ENCODE peak calls at places on chromosome 4, in ten cellular contexts. One of them, this sample, is unnamed.
A peak's percentile ranks its signal among the peaks of the same experiment; 100 is the strongest.

GRCh38 chr4:81785338-81785737 is 313.6 kb upstream of the RASGEF1B start:
- DNase-seq in cardiac fibroblast: no peak
- DNase-seq in HFF-Myc: no peak
- DNase-seq in NCI-H1930: no peak
- DNase-seq in dorsolateral prefrontal cortex: no peak
- DNase-seq in effector CD8-positive, alpha-beta T cell: no peak
- DNase-seq in stimulated activated CD8-positive, alpha-beta memory T cell treated with anti-CD3 and anti-CD28 coated beads, Interleukin-4, amount 100 ng/mL, for 48 hours: no peak
- DNase-seq in transverse colon: no peak
- DNase-seq in mucosa of descending colon: no peak
- DNase-seq in OCI-LY7: no peak
- DNase-seq in this sample: no peak

GRCh38 chr4:7313991-7314390 is 120.7 kb downstream of the PSAPL1 start:
- DNase-seq in cardiac fibroblast: no peak
- DNase-seq in OCI-LY7: no peak
- DNase-seq in dorsolateral prefrontal cortex: no peak
- DNase-seq in mucosa of descending colon: no peak
- DNase-seq in HFF-Myc: no peak
- DNase-seq in transverse colon: no peak
- DNase-seq in effector CD8-positive, alpha-beta T cell: no peak
- DNase-seq in stimulated activated CD8-positive, alpha-beta memory T cell treated with anti-CD3 and anti-CD28 coated beads, Interleukin-4, amount 100 ng/mL, for 48 hours: no peak
- DNase-seq in NCI-H1930: no peak
- DNase-seq in this sample: no peak

GRCh38 chr4:212438-213174 is 88.3 kb downstream of the ZNF718 start:
- DNase-seq in dorsolateral prefrontal cortex: peak; percentile 88
- DNase-seq in effector CD8-positive, alpha-beta T cell: no peak
- DNase-seq in stimulated activated CD8-positive, alpha-beta memory T cell treated with anti-CD3 and anti-CD28 coated beads, Interleukin-4, amount 100 ng/mL, for 48 hours: no peak
- DNase-seq in HFF-Myc: peak; percentile 27
- DNase-seq in mucosa of descending colon: peak; percentile 30
- DNase-seq in cardiac fibroblast: peak; percentile 92
- DNase-seq in OCI-LY7: no peak
- DNase-seq in NCI-H1930: no peak
- DNase-seq in transverse colon: peak; percentile 22
- DNase-seq in this sample: no peak

GRCh38 chr4:108690738-108691137 is 40.3 kb downstream of the OSTC start:
- DNase-seq in effector CD8-positive, alpha-beta T cell: no peak
- DNase-seq in cardiac fibroblast: peak; percentile 38
- DNase-seq in dorsolateral prefrontal cortex: no peak
- DNase-seq in stimulated activated CD8-positive, alpha-beta memory T cell treated with anti-CD3 and anti-CD28 coated beads, Interleukin-4, amount 100 ng/mL, for 48 hours: no peak
- DNase-seq in mucosa of descending colon: no peak
- DNase-seq in OCI-LY7: no peak
- DNase-seq in NCI-H1930: no peak
- DNase-seq in transverse colon: no peak
- DNase-seq in HFF-Myc: no peak
- DNase-seq in this sample: no peak

GRCh38 chr4:128244379-128244778 is 43.2 kb downstream of the PGRMC2 start:
- DNase-seq in mucosa of descending colon: no peak
- DNase-seq in cardiac fibroblast: peak; percentile 63
- DNase-seq in OCI-LY7: no peak
- DNase-seq in dorsolateral prefrontal cortex: no peak
- DNase-seq in effector CD8-positive, alpha-beta T cell: no peak
- DNase-seq in HFF-Myc: no peak
- DNase-seq in transverse colon: no peak
- DNase-seq in NCI-H1930: no peak
- DNase-seq in stimulated activated CD8-positive, alpha-beta memory T cell treated with anti-CD3 and anti-CD28 coated beads, Interleukin-4, amount 100 ng/mL, for 48 hours: no peak
- DNase-seq in this sample: no peak

GRCh38 chr4:5753766-5754528 is 42.9 kb downstream of the EVC start:
- DNase-seq in stimulated activated CD8-positive, alpha-beta memory T cell treated with anti-CD3 and anti-CD28 coated beads, Interleukin-4, amount 100 ng/mL, for 48 hours: no peak
- DNase-seq in effector CD8-positive, alpha-beta T cell: no peak
- DNase-seq in NCI-H1930: no peak
- DNase-seq in HFF-Myc: peak; percentile 89
- DNase-seq in dorsolateral prefrontal cortex: no peak
- DNase-seq in cardiac fibroblast: peak; percentile 97
- DNase-seq in OCI-LY7: no peak
- DNase-seq in mucosa of descending colon: no peak
- DNase-seq in transverse colon: no peak
- DNase-seq in this sample: no peak

GRCh38 chr4:126526335-126526734 is 1106.4 kb upstream of the INTU start:
- DNase-seq in effector CD8-positive, alpha-beta T cell: no peak
- DNase-seq in OCI-LY7: no peak
- DNase-seq in HFF-Myc: no peak
- DNase-seq in dorsolateral prefrontal cortex: no peak
- DNase-seq in transverse colon: no peak
- DNase-seq in NCI-H1930: no peak
- DNase-seq in stimulated activated CD8-positive, alpha-beta memory T cell treated with anti-CD3 and anti-CD28 coated beads, Interleukin-4, amount 100 ng/mL, for 48 hours: no peak
- DNase-seq in mucosa of descending colon: no peak
- DNase-seq in cardiac fibroblast: no peak
- DNase-seq in this sample: no peak

GRCh38 chr4:122759639-122760310 is 27.3 kb downstream of the BBS12 start:
- DNase-seq in cardiac fibroblast: peak; percentile 59
- DNase-seq in NCI-H1930: no peak
- DNase-seq in effector CD8-positive, alpha-beta T cell: no peak
- DNase-seq in dorsolateral prefrontal cortex: no peak
- DNase-seq in OCI-LY7: no peak
- DNase-seq in HFF-Myc: no peak
- DNase-seq in transverse colon: no peak
- DNase-seq in stimulated activated CD8-positive, alpha-beta memory T cell treated with anti-CD3 and anti-CD28 coated beads, Interleukin-4, amount 100 ng/mL, for 48 hours: no peak
- DNase-seq in mucosa of descending colon: no peak
- DNase-seq in this sample: no peak

GRCh38 chr4:23890369-23891063 is 669 bp upstream of the PPARGC1A start:
- DNase-seq in dorsolateral prefrontal cortex: peak; percentile 20
- DNase-seq in NCI-H1930: no peak
- DNase-seq in effector CD8-positive, alpha-beta T cell: no peak
- DNase-seq in OCI-LY7: no peak
- DNase-seq in mucosa of descending colon: no peak
- DNase-seq in cardiac fibroblast: no peak
- DNase-seq in stimulated activated CD8-positive, alpha-beta memory T cell treated with anti-CD3 and anti-CD28 coated beads, Interleukin-4, amount 100 ng/mL, for 48 hours: no peak
- DNase-seq in HFF-Myc: no peak
- DNase-seq in transverse colon: no peak
- DNase-seq in this sample: no peak

GRCh38 chr4:33453436-33453835 is 2733.3 kb downstream of the PCDH7 start:
- DNase-seq in HFF-Myc: no peak
- DNase-seq in transverse colon: no peak
- DNase-seq in effector CD8-positive, alpha-beta T cell: no peak
- DNase-seq in dorsolateral prefrontal cortex: no peak
- DNase-seq in mucosa of descending colon: no peak
- DNase-seq in OCI-LY7: no peak
- DNase-seq in stimulated activated CD8-positive, alpha-beta memory T cell treated with anti-CD3 and anti-CD28 coated beads, Interleukin-4, amount 100 ng/mL, for 48 hours: no peak
- DNase-seq in NCI-H1930: no peak
- DNase-seq in cardiac fibroblast: no peak
- DNase-seq in this sample: no peak

GRCh38 chr4:118790544-118790943 is 45.4 kb downstream of the SEC24D start:
- DNase-seq in stimulated activated CD8-positive, alpha-beta memory T cell treated with anti-CD3 and anti-CD28 coated beads, Interleukin-4, amount 100 ng/mL, for 48 hours: no peak
- DNase-seq in cardiac fibroblast: no peak
- DNase-seq in mucosa of descending colon: no peak
- DNase-seq in dorsolateral prefrontal cortex: no peak
- DNase-seq in OCI-LY7: no peak
- DNase-seq in HFF-Myc: no peak
- DNase-seq in transverse colon: no peak
- DNase-seq in effector CD8-positive, alpha-beta T cell: no peak
- DNase-seq in NCI-H1930: peak; percentile 21
- DNase-seq in this sample: no peak

GRCh38 chr4:110962616-110963015 is 339.7 kb upstream of the PITX2 start:
- DNase-seq in cardiac fibroblast: no peak
- DNase-seq in stimulated activated CD8-positive, alpha-beta memory T cell treated with anti-CD3 and anti-CD28 coated beads, Interleukin-4, amount 100 ng/mL, for 48 hours: no peak
- DNase-seq in HFF-Myc: no peak
- DNase-seq in OCI-LY7: no peak
- DNase-seq in effector CD8-positive, alpha-beta T cell: no peak
- DNase-seq in NCI-H1930: no peak
- DNase-seq in transverse colon: no peak
- DNase-seq in dorsolateral prefrontal cortex: no peak
- DNase-seq in mucosa of descending colon: no peak
- DNase-seq in this sample: no peak

GRCh38 chr4:112253382-112254000 is 21.9 kb downstream of the AP1AR start:
- DNase-seq in dorsolateral prefrontal cortex: no peak
- DNase-seq in NCI-H1930: no peak
- DNase-seq in stimulated activated CD8-positive, alpha-beta memory T cell treated with anti-CD3 and anti-CD28 coated beads, Interleukin-4, amount 100 ng/mL, for 48 hours: no peak
- DNase-seq in mucosa of descending colon: no peak
- DNase-seq in OCI-LY7: no peak
- DNase-seq in HFF-Myc: no peak
- DNase-seq in cardiac fibroblast: no peak
- DNase-seq in transverse colon: no peak
- DNase-seq in effector CD8-positive, alpha-beta T cell: no peak
- DNase-seq in this sample: no peak

GRCh38 chr4:184732126-184732525 is 1.8 kb downstream of the CENPU start:
- DNase-seq in cardiac fibroblast: peak; percentile 72
- DNase-seq in NCI-H1930: no peak
- DNase-seq in dorsolateral prefrontal cortex: no peak
- DNase-seq in OCI-LY7: peak; percentile 14
- DNase-seq in effector CD8-positive, alpha-beta T cell: no peak
- DNase-seq in HFF-Myc: no peak
- DNase-seq in stimulated activated CD8-positive, alpha-beta memory T cell treated with anti-CD3 and anti-CD28 coated beads, Interleukin-4, amount 100 ng/mL, for 48 hours: no peak
- DNase-seq in transverse colon: no peak
- DNase-seq in mucosa of descending colon: no peak
- DNase-seq in this sample: no peak

GRCh38 chr4:171813195-171813955 is at the start of gene GALNTL6:
- DNase-seq in mucosa of descending colon: no peak
- DNase-seq in dorsolateral prefrontal cortex: peak; percentile 9
- DNase-seq in HFF-Myc: no peak
- DNase-seq in NCI-H1930: peak; percentile 13
- DNase-seq in cardiac fibroblast: peak; percentile 1
- DNase-seq in effector CD8-positive, alpha-beta T cell: no peak
- DNase-seq in transverse colon: no peak
- DNase-seq in OCI-LY7: no peak
- DNase-seq in stimulated activated CD8-positive, alpha-beta memory T cell treated with anti-CD3 and anti-CD28 coated beads, Interleukin-4, amount 100 ng/mL, for 48 hours: no peak
- DNase-seq in this sample: peak; percentile 16

GRCh38 chr4:182242793-182243192 is 409 bp upstream of the TENM3 start:
- DNase-seq in mucosa of descending colon: no peak
- DNase-seq in cardiac fibroblast: peak; percentile 7
- DNase-seq in stimulated activated CD8-positive, alpha-beta memory T cell treated with anti-CD3 and anti-CD28 coated beads, Interleukin-4, amount 100 ng/mL, for 48 hours: no peak
- DNase-seq in OCI-LY7: no peak
- DNase-seq in HFF-Myc: no peak
- DNase-seq in transverse colon: no peak
- DNase-seq in effector CD8-positive, alpha-beta T cell: no peak
- DNase-seq in NCI-H1930: no peak
- DNase-seq in dorsolateral prefrontal cortex: no peak
- DNase-seq in this sample: no peak

GRCh38 chr4:123362103-123362502 is 34.5 kb upstream of the SPRY1 start:
- DNase-seq in HFF-Myc: no peak
- DNase-seq in transverse colon: no peak
- DNase-seq in NCI-H1930: no peak
- DNase-seq in mucosa of descending colon: no peak
- DNase-seq in effector CD8-positive, alpha-beta T cell: no peak
- DNase-seq in dorsolateral prefrontal cortex: no peak
- DNase-seq in stimulated activated CD8-positive, alpha-beta memory T cell treated with anti-CD3 and anti-CD28 coated beads, Interleukin-4, amount 100 ng/mL, for 48 hours: no peak
- DNase-seq in cardiac fibroblast: no peak
- DNase-seq in OCI-LY7: no peak
- DNase-seq in this sample: no peak

GRCh38 chr4:1504786-1505500 is 98.7 kb upstream of the NKX1-1 start:
- DNase-seq in NCI-H1930: no peak
- DNase-seq in HFF-Myc: no peak
- DNase-seq in stimulated activated CD8-positive, alpha-beta memory T cell treated with anti-CD3 and anti-CD28 coated beads, Interleukin-4, amount 100 ng/mL, for 48 hours: no peak
- DNase-seq in effector CD8-positive, alpha-beta T cell: no peak
- DNase-seq in dorsolateral prefrontal cortex: no peak
- DNase-seq in OCI-LY7: no peak
- DNase-seq in mucosa of descending colon: no peak
- DNase-seq in transverse colon: peak; percentile 1
- DNase-seq in cardiac fibroblast: no peak
- DNase-seq in this sample: peak; percentile 11

GRCh38 chr4:174749091-174749490 is 80.0 kb downstream of the GLRA3 start:
- DNase-seq in stimulated activated CD8-positive, alpha-beta memory T cell treated with anti-CD3 and anti-CD28 coated beads, Interleukin-4, amount 100 ng/mL, for 48 hours: no peak
- DNase-seq in transverse colon: no peak
- DNase-seq in NCI-H1930: no peak
- DNase-seq in OCI-LY7: no peak
- DNase-seq in cardiac fibroblast: no peak
- DNase-seq in effector CD8-positive, alpha-beta T cell: no peak
- DNase-seq in HFF-Myc: no peak
- DNase-seq in mucosa of descending colon: no peak
- DNase-seq in dorsolateral prefrontal cortex: no peak
- DNase-seq in this sample: no peak

GRCh38 chr4:78951862-78952472 is 12.7 kb upstream of the PAQR3 start:
- DNase-seq in effector CD8-positive, alpha-beta T cell: no peak
- DNase-seq in NCI-H1930: peak; percentile 30
- DNase-seq in dorsolateral prefrontal cortex: peak; percentile 43
- DNase-seq in transverse colon: no peak
- DNase-seq in mucosa of descending colon: peak; percentile 35
- DNase-seq in HFF-Myc: no peak
- DNase-seq in OCI-LY7: peak; percentile 62
- DNase-seq in cardiac fibroblast: peak; percentile 67
- DNase-seq in stimulated activated CD8-positive, alpha-beta memory T cell treated with anti-CD3 and anti-CD28 coated beads, Interleukin-4, amount 100 ng/mL, for 48 hours: peak; percentile 34
- DNase-seq in this sample: no peak

GRCh38 chr4:98509641-98510170 is 148.7 kb downstream of the TSPAN5 start:
- DNase-seq in transverse colon: no peak
- DNase-seq in HFF-Myc: no peak
- DNase-seq in effector CD8-positive, alpha-beta T cell: no peak
- DNase-seq in mucosa of descending colon: no peak
- DNase-seq in dorsolateral prefrontal cortex: no peak
- DNase-seq in NCI-H1930: no peak
- DNase-seq in stimulated activated CD8-positive, alpha-beta memory T cell treated with anti-CD3 and anti-CD28 coated beads, Interleukin-4, amount 100 ng/mL, for 48 hours: no peak
- DNase-seq in OCI-LY7: no peak
- DNase-seq in cardiac fibroblast: no peak
- DNase-seq in this sample: no peak

GRCh38 chr4:168558587-168558986 is 61.7 kb downstream of the PALLD start:
- DNase-seq in effector CD8-positive, alpha-beta T cell: no peak
- DNase-seq in dorsolateral prefrontal cortex: no peak
- DNase-seq in NCI-H1930: no peak
- DNase-seq in OCI-LY7: no peak
- DNase-seq in mucosa of descending colon: no peak
- DNase-seq in stimulated activated CD8-positive, alpha-beta memory T cell treated with anti-CD3 and anti-CD28 coated beads, Interleukin-4, amount 100 ng/mL, for 48 hours: no peak
- DNase-seq in transverse colon: no peak
- DNase-seq in cardiac fibroblast: peak; percentile 86
- DNase-seq in HFF-Myc: peak; percentile 44
- DNase-seq in this sample: no peak

GRCh38 chr4:61200195-61200990 is at the start of gene ADGRL3:
- DNase-seq in OCI-LY7: no peak
- DNase-seq in effector CD8-positive, alpha-beta T cell: no peak
- DNase-seq in dorsolateral prefrontal cortex: peak; percentile 77
- DNase-seq in transverse colon: no peak
- DNase-seq in cardiac fibroblast: peak; percentile 56
- DNase-seq in HFF-Myc: no peak
- DNase-seq in mucosa of descending colon: peak; percentile 3
- DNase-seq in stimulated activated CD8-positive, alpha-beta memory T cell treated with anti-CD3 and anti-CD28 coated beads, Interleukin-4, amount 100 ng/mL, for 48 hours: no peak
- DNase-seq in NCI-H1930: peak; percentile 48
- DNase-seq in this sample: no peak

GRCh38 chr4:128353791-128354190 is 66.2 kb upstream of the PGRMC2 start:
- DNase-seq in NCI-H1930: no peak
- DNase-seq in effector CD8-positive, alpha-beta T cell: no peak
- DNase-seq in mucosa of descending colon: no peak
- DNase-seq in stimulated activated CD8-positive, alpha-beta memory T cell treated with anti-CD3 and anti-CD28 coated beads, Interleukin-4, amount 100 ng/mL, for 48 hours: no peak
- DNase-seq in transverse colon: no peak
- DNase-seq in cardiac fibroblast: no peak
- DNase-seq in dorsolateral prefrontal cortex: no peak
- DNase-seq in OCI-LY7: no peak
- DNase-seq in HFF-Myc: no peak
- DNase-seq in this sample: no peak

GRCh38 chr4:159160242-159160641 is 57.4 kb downstream of the RAPGEF2 start:
- DNase-seq in HFF-Myc: peak; percentile 15
- DNase-seq in effector CD8-positive, alpha-beta T cell: no peak
- DNase-seq in stimulated activated CD8-positive, alpha-beta memory T cell treated with anti-CD3 and anti-CD28 coated beads, Interleukin-4, amount 100 ng/mL, for 48 hours: no peak
- DNase-seq in NCI-H1930: no peak
- DNase-seq in cardiac fibroblast: no peak
- DNase-seq in transverse colon: no peak
- DNase-seq in mucosa of descending colon: no peak
- DNase-seq in dorsolateral prefrontal cortex: no peak
- DNase-seq in OCI-LY7: no peak
- DNase-seq in this sample: no peak

GRCh38 chr4:123505457-123506310 is 109.1 kb downstream of the SPRY1 start:
- DNase-seq in NCI-H1930: peak; percentile 50
- DNase-seq in dorsolateral prefrontal cortex: peak; percentile 11
- DNase-seq in OCI-LY7: peak; percentile 95
- DNase-seq in cardiac fibroblast: peak; percentile 72
- DNase-seq in HFF-Myc: no peak
- DNase-seq in effector CD8-positive, alpha-beta T cell: peak; percentile 1
- DNase-seq in transverse colon: peak; percentile 37
- DNase-seq in stimulated activated CD8-positive, alpha-beta memory T cell treated with anti-CD3 and anti-CD28 coated beads, Interleukin-4, amount 100 ng/mL, for 48 hours: peak; percentile 51
- DNase-seq in mucosa of descending colon: peak; percentile 55
- DNase-seq in this sample: peak; percentile 22

GRCh38 chr4:53963786-53964185 is 100.6 kb downstream of the CHIC2 start:
- DNase-seq in transverse colon: no peak
- DNase-seq in NCI-H1930: peak; percentile 88
- DNase-seq in HFF-Myc: no peak
- DNase-seq in dorsolateral prefrontal cortex: no peak
- DNase-seq in mucosa of descending colon: no peak
- DNase-seq in OCI-LY7: peak; percentile 37
- DNase-seq in cardiac fibroblast: no peak
- DNase-seq in effector CD8-positive, alpha-beta T cell: no peak
- DNase-seq in stimulated activated CD8-positive, alpha-beta memory T cell treated with anti-CD3 and anti-CD28 coated beads, Interleukin-4, amount 100 ng/mL, for 48 hours: no peak
- DNase-seq in this sample: no peak

GRCh38 chr4:26104056-26104685 is 190.2 kb downstream of the SMIM20 start:
- DNase-seq in NCI-H1930: no peak
- DNase-seq in effector CD8-positive, alpha-beta T cell: no peak
- DNase-seq in OCI-LY7: no peak
- DNase-seq in transverse colon: no peak
- DNase-seq in mucosa of descending colon: no peak
- DNase-seq in cardiac fibroblast: no peak
- DNase-seq in stimulated activated CD8-positive, alpha-beta memory T cell treated with anti-CD3 and anti-CD28 coated beads, Interleukin-4, amount 100 ng/mL, for 48 hours: no peak
- DNase-seq in dorsolateral prefrontal cortex: no peak
- DNase-seq in HFF-Myc: no peak
- DNase-seq in this sample: no peak

This sample was measured in activated B cell treated with CpG ODN at 0.5 μM for 24 hours.